ENCODE peak calls at places on chromosomes 6 and 20, in eight cellular contexts. P, O, K, N, M, C, F and W are unnamed samples. For H3K4me1, the result is how much of the 10 kb centered on the place peaks cover.

GRCh38 chr6:105051941-105052471 is 95.1 kb downstream of the LIN28B start:
- DNase-seq in P (no peak), O (no peak), K (no peak), N (no peak), M (no peak), C (no peak), F (no peak), W (no peak)

GRCh38 chr6:125363360-125364121 is 61.8 kb upstream of the HDDC2 start:
- DNase-seq in P (peak), O (peak), K (peak), N (peak), M (no peak), C (peak), F (peak), W (no peak)

GRCh38 chr20:24738981-24739633 is 210.0 kb upstream of the CST7 start:
- DNase-seq in P (no peak), O (no peak), K (no peak), N (no peak), M (no peak), C (no peak), F (no peak), W (no peak)

GRCh38 chr20:62406635-62407176 is 379 bp downstream of the CABLES2 start:
- DNase-seq in P (no peak), O (no peak), K (peak), N (peak), M (no peak), C (no peak), F (no peak), W (no peak)

GRCh38 chr6:109869398-109870165 is 108.5 kb upstream of the GPR6 start:
- DNase-seq in P (no peak), O (no peak), K (no peak), N (no peak), M (no peak), C (peak), F (no peak), W (no peak)

GRCh38 chr6:82118150-82118562 is 129.4 kb downstream of the IBTK start:
- DNase-seq in P (no peak), O (no peak), K (no peak), N (no peak), M (no peak), C (peak), F (no peak), W (no peak)

GRCh38 chr20:37879003-37879599 is 23.8 kb upstream of the VSTM2L start:
- DNase-seq in P (no peak), O (no peak), K (peak), N (no peak), M (no peak), C (no peak), F (no peak), W (no peak)

GRCh38 chr20:51380401-51381385 is 161.8 kb downstream of the NFATC2 start:
- DNase-seq in P (no peak), O (no peak), K (no peak), N (no peak), M (no peak), C (no peak), F (no peak), W (no peak)

GRCh38 chr6:25088513-25088912 is 152.8 kb upstream of the RIPOR2 start:
- DNase-seq in P (no peak), O (no peak), K (no peak), N (no peak), M (no peak), C (no peak), F (no peak), W (peak)

GRCh38 chr6:160661129-160661723 is 2.8 kb downstream of the LPA start:
- DNase-seq in P (no peak), O (no peak), K (no peak), N (no peak), M (no peak), C (no peak), F (no peak), W (no peak)

GRCh38 chr6:158573542-158573931 is 13.6 kb downstream of the TMEM181 start:
- DNase-seq in P (no peak), O (no peak), K (no peak), N (no peak), M (no peak), C (no peak), F (no peak), W (no peak)

GRCh38 chr6:106894978-106895702 is 79.4 kb downstream of the CD24 start:
- DNase-seq in P (no peak), O (no peak), K (no peak), N (no peak), M (no peak), C (no peak), F (no peak), W (peak)
- H3K27ac ChIP-seq in P (no peak), O (peak), K (no peak), N (no peak), M (no peak), C (no peak), F (no peak), W (peak)

GRCh38 chr6:152094276-152094675 is 286.8 kb downstream of the ESR1 start:
- DNase-seq in P (no peak), O (no peak), K (no peak), N (no peak), M (no peak), C (no peak), F (no peak), W (no peak)
- H3K4me1 ChIP-seq in P (under half), O (under half), K (half or more), N (under half), M (under half), C (under half), F (under half), W (under half)

DNA sequence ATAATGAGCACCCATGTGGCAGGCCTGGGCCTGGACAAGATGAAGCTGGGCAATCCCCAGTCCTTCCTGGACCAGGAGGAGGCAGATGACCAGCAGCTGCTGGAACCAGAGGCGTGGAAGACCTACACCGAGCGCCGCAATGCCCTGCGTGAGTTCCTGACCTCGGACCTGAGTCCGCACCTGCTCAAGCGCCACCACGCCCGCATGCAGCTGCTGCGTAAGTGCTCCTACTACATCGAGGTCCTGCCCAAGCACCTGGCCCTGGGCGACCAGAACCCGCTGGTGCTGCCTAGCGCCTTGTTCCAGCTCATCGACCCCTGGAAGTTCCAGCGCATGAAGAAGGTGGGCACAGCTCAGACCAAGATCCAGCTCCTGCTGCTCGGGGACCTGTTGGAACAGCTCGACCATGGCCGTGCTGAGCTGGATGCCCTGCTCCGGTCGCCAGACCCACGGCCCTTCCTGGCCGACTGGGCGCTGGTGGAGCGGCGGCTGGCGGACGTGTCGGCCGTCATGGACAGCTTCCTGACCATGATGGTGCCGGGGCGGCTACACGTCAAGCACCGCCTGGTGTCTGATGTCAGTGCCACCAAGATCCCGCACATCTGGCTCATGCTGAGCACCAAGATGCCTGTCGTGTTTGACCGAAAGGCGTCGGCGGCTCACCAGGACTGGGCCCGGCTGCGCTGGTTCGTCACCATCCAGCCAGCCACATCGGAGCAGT is 1.9 kb downstream of the FNDC11 start:
- DNase-seq in P (no peak), O (no peak), K (no peak), N (no peak), M (no peak), C (no peak), F (no peak), W (no peak)
- H3K27ac ChIP-seq in P (no peak), O (no peak), K (no peak), N (no peak), M (no peak), C (no peak), F (no peak), W (no peak)

GRCh38 chr6:37174196-37174514 is 4.2 kb downstream of the PIM1 start:
- DNase-seq in P (no peak), O (no peak), K (no peak), N (no peak), M (no peak), C (no peak), F (no peak), W (no peak)
- H3K4me1 ChIP-seq in P (under half), O (under half), K (under half), N (under half), M (under half), C (under half), F (under half), W (under half)

GRCh38 chr6:79422666-79423065 is 114.6 kb downstream of the LCA5 start:
- DNase-seq in P (no peak), O (no peak), K (no peak), N (no peak), M (no peak), C (no peak), F (no peak), W (no peak)
- H3K27ac ChIP-seq in P (no peak), O (no peak), K (no peak), N (no peak), M (no peak), C (no peak), F (no peak), W (no peak)

GRCh38 chr20:10469599-10469998 is 34.5 kb downstream of the SLX4IP start:
- DNase-seq in P (no peak), O (no peak), K (no peak), N (peak), M (peak), C (peak), F (no peak), W (peak)
- H3K4me1 ChIP-seq in P (under half), O (under half), K (under half), N (half or more), M (under half), C (half or more), F (under half), W (under half)